ENCODE peak calls at places on chromosome 2, in ten cellular contexts. I is anterior cingulate cortex; D is progenitor cell of endocrine pancreas; E is activated CD4-positive, CD25-positive, alpha-beta regulatory T cell; N is iPS-NIHi11; R is GM06990; A is activated naive CD4-positive, alpha-beta T cell; X is HTR-8/SVneo; T is mucosa of descending colon; L is ELR. W is an unnamed sample.

GRCh38 chr2:78418041-78418440 is 607.5 kb upstream of the REG3G start:
- DNase-seq in L (no peak), N (no peak), E (no peak), A (no peak), D (no peak), I (no peak), T (no peak), R (no peak), X (no peak), W (no peak)

GRCh38 chr2:235677276-235677788 is 183.5 kb downstream of the AGAP1 start:
- DNase-seq in R (no peak), E (no peak), N (no peak), X (no peak), L (no peak), T (no peak), I (no peak), D (no peak), A (no peak), W (no peak)

GRCh38 chr2:196601430-196602306 is 37.8 kb upstream of the CCDC150 start:
- DNase-seq in X (peak), R (no peak), N (no peak), E (no peak), T (no peak), A (no peak), I (no peak), L (peak), D (no peak), W (peak)

GRCh38 chr2:187976667-187977333 is 314.9 kb upstream of the GULP1 start:
- DNase-seq in N (no peak), I (no peak), D (no peak), A (no peak), L (no peak), R (no peak), X (no peak), E (no peak), T (no peak), W (no peak)

GRCh38 chr2:71608034-71608433 is 154.7 kb downstream of the DYSF start:
- DNase-seq in A (no peak), E (no peak), R (no peak), T (no peak), X (no peak), I (no peak), L (no peak), N (no peak), D (no peak), W (no peak)

GRCh38 chr2:241112592-241112991 is 10.5 kb upstream of the MTERF4 start:
- DNase-seq in R (no peak), X (no peak), T (no peak), L (no peak), I (no peak), N (no peak), A (no peak), E (no peak), D (no peak), W (no peak)

GRCh38 chr2:216426938-216427337 is 14.7 kb downstream of the SMARCAL1 start:
- DNase-seq in E (no peak), I (no peak), D (no peak), X (peak), R (no peak), N (no peak), A (no peak), T (no peak), L (peak), W (peak)

GRCh38 chr2:185526156-185526555 is 212.4 kb upstream of the FSIP2 start:
- DNase-seq in D (no peak), L (no peak), X (no peak), E (no peak), R (no peak), T (no peak), N (no peak), A (no peak), I (no peak), W (no peak)

GRCh38 chr2:146990311-146990781 is 854.5 kb upstream of the ACVR2A start:
- DNase-seq in A (no peak), N (no peak), E (no peak), L (peak), X (no peak), R (no peak), I (no peak), D (no peak), T (no peak), W (no peak)

GRCh38 chr2:23312996-23313606 is 71.9 kb upstream of the KLHL29 start:
- DNase-seq in A (no peak), L (peak), X (peak), D (no peak), E (no peak), T (no peak), I (no peak), N (peak), R (peak), W (no peak)

GRCh38 chr2:213125646-213126347 is 25.6 kb downstream of the IKZF2 start:
- DNase-seq in N (no peak), R (no peak), E (no peak), L (peak), T (no peak), D (no peak), X (no peak), I (no peak), A (no peak), W (no peak)

GRCh38 chr2:191811807-191812602 is 34.9 kb downstream of the CAVIN2 start:
- DNase-seq in D (peak), R (no peak), N (peak), E (no peak), T (peak), L (peak), I (peak), X (peak), A (no peak), W (peak)

GRCh38 chr2:902584-902983 is 48.1 kb upstream of the SNTG2 start:
- DNase-seq in T (no peak), E (no peak), A (no peak), X (no peak), L (no peak), I (no peak), D (no peak), N (no peak), R (no peak), W (no peak)

GRCh38 chr2:240917009-240917683 is 11.0 kb downstream of the CROCC2 start:
- DNase-seq in N (no peak), R (no peak), L (no peak), I (no peak), A (no peak), T (peak), X (no peak), D (no peak), E (no peak), W (no peak)

W was measured in amniotic stem cell.